ENCODE peak calls at places on chromosomes 5 and 9, in nine cellular contexts. V is AG04450, O is WTC11, S is neural progenitor cell, U is GM20000, A is astrocyte of the spinal cord, M is fibroblast of mammary gland, D is fibroblast of villous mesenchyme, I is brain microvascular endothelial cell. C is an unnamed sample.

GRCh38 chr9:30796806-30797205 is 1587.6 kb upstream of the ACO1 start:
- DNase-seq in U (no peak), S (no peak), M (no peak), V (no peak), A (peak), I (no peak), O (no peak), D (peak), C (no peak)

GRCh38 chr5:135221187-135221473 is 177.9 kb downstream of the MACROH2A1 start:
- DNase-seq in D (no peak), U (no peak), I (no peak), V (no peak), S (no peak), M (no peak), A (no peak), O (no peak), C (no peak)

GRCh38 chr5:116669261-116670049 is 94.8 kb upstream of the SEMA6A start:
- DNase-seq in M (no peak), U (no peak), I (no peak), O (no peak), A (no peak), V (no peak), S (no peak), D (no peak), C (no peak)

GRCh38 chr9:37925786-37926736 is 22.1 kb upstream of the SLC25A51 start:
- DNase-seq in S (no peak), A (no peak), U (no peak), O (no peak), V (no peak), I (no peak), M (peak), D (peak), C (no peak)

GRCh38 chr5:132687995-132688394 is 14.2 kb downstream of the IL4 start:
- DNase-seq in D (no peak), A (no peak), O (no peak), S (no peak), I (no peak), M (no peak), U (no peak), V (no peak), C (no peak)

GRCh38 chr5:115384587-115385375 is 88.3 kb upstream of the CCDC112 start:
- DNase-seq in S (no peak), D (no peak), M (no peak), O (no peak), I (no peak), U (no peak), V (no peak), A (no peak), C (no peak)

GRCh38 chr5:143110591-143110990 is 292.9 kb downstream of the NR3C1 start:
- DNase-seq in I (no peak), D (peak), A (no peak), O (no peak), U (no peak), S (no peak), M (peak), V (no peak), C (no peak)

GRCh38 chr9:93189369-93190132 is 5.6 kb downstream of the WNK2 start:
- DNase-seq in I (no peak), O (no peak), U (no peak), A (no peak), V (no peak), M (no peak), S (no peak), D (no peak), C (no peak)

GRCh38 chr9:133702798-133703570 is 35.2 kb downstream of the SARDH start:
- DNase-seq in V (no peak), A (no peak), M (no peak), S (no peak), O (peak), U (no peak), I (no peak), D (no peak), C (no peak)

GRCh38 chr9:36967997-36968396 is 66.1 kb downstream of the PAX5 start:
- DNase-seq in S (no peak), D (no peak), M (no peak), U (no peak), A (no peak), I (no peak), O (no peak), V (no peak), C (no peak)

GRCh38 chr9:137411670-137412380 is 11.1 kb downstream of the EXD3 start:
- DNase-seq in M (peak), S (no peak), U (peak), O (no peak), A (peak), V (peak), I (peak), D (peak), C (peak)

GRCh38 chr9:116404228-116404627 is 250.6 kb downstream of the PAPPA start:
- DNase-seq in D (no peak), S (no peak), V (no peak), A (no peak), I (no peak), M (no peak), U (no peak), O (no peak), C (no peak)

GRCh38 chr9:6877671-6878161 is 119.9 kb downstream of the KDM4C start:
- DNase-seq in A (peak), D (peak), U (no peak), O (no peak), S (no peak), V (peak), I (peak), M (peak), C (no peak)

GRCh38 chr9:126301985-126302603 is 24.5 kb upstream of the MVB12B start:
- DNase-seq in U (peak), A (peak), D (peak), S (peak), I (peak), O (peak), V (peak), M (peak), C (peak)

GRCh38 chr5:32769711-32770110 is 58.6 kb downstream of the NPR3 start:
- DNase-seq in S (no peak), A (no peak), M (no peak), I (no peak), U (no peak), D (no peak), O (no peak), V (no peak), C (no peak)

GRCh38 chr5:27191786-27192505 is 153.6 kb upstream of the CDH9 start:
- DNase-seq in A (peak), D (peak), U (no peak), I (peak), S (no peak), M (peak), O (no peak), V (no peak), C (no peak)

GRCh38 chr5:164059471-164059870 is 554.1 kb downstream of the MAT2B start:
- DNase-seq in I (no peak), M (no peak), S (no peak), D (no peak), O (no peak), U (no peak), V (no peak), A (no peak), C (no peak)

GRCh38 chr5:94545870-94546625 is 72.4 kb downstream of the KIAA0825 start:
- DNase-seq in D (no peak), O (no peak), U (no peak), A (peak), M (no peak), V (no peak), I (no peak), S (no peak), C (no peak)

GRCh38 chr5:135538261-135538660 is 2.5 kb upstream of the NEUROG1 start:
- DNase-seq in V (no peak), A (no peak), U (no peak), D (no peak), M (no peak), O (no peak), S (no peak), I (no peak), C (no peak)

GRCh38 chr9:120431268-120431667 is 148.7 kb downstream of the CDK5RAP2 start:
- DNase-seq in U (no peak), A (no peak), V (no peak), O (no peak), I (no peak), S (no peak), D (no peak), M (no peak), C (no peak)

GRCh38 chr9:93171261-93171660 is 12.7 kb upstream of the WNK2 start:
- DNase-seq in S (no peak), M (no peak), V (no peak), I (no peak), D (no peak), U (no peak), O (no peak), A (no peak), C (no peak)

DNA sequence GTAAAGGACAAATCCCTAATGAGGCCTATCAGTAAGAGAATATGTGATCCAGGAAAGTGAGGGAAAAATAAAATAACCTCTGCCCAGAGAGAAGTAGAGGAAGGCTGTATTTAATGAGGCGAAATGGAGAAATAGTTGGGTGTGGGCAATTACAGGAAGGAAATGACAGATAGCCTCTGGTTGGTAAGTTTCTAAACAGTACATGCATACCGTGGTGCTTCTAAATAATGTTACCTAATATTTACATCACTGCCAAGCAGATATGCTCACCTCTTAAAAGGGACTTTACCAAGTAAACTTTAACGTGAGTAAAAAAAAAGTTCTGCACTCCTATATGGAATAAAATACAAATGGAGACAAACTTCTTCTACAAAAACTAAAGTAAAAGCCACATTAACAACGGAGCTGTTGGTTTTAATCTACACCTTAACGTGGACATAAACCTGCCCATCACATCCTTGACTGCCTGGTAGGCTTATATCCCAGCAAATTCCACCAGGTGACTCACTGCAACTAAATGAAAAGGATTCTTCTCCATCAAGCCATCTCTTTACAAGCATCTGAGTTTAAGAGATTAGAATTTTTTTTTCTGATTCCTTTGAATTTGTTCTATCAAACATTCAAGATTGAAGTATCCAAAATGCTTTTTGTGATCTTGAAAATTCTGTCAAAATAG is 12.4 kb downstream of the NFIL3 start:
- DNase-seq in S (no peak), U (no peak), A (no peak), V (no peak), O (no peak), D (peak), M (no peak), I (no peak), C (no peak)
- TF ChIP-seq CTCF in S (no peak), U (no peak), A (no peak), V (no peak), O (no peak), D (no peak), M (no peak), I (no peak), C (no peak)

DNA sequence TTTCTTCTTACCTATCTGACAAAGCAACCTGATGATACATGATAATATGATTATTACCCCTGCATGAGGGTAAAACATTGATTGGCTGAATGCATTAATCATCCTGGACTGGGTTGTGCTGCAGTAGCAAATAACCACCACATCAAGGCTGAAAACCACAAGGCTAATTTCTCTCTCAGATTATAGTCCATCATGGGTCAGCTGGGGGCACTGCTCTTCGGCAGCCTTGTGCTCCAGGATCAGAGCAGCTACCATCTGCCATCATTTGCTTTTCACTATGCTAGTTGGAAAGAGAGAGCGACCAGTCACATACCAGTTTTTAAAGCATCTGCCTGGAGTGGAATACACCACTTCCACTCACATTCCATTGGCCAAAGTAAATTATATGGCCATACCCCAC is 383.5 kb downstream of the RASEF start:
- DNase-seq in U (no peak), D (no peak), O (no peak), M (no peak), I (no peak), V (no peak), A (no peak), S (no peak), C (no peak)
- TF ChIP-seq CTCF in U (no peak), D (no peak), O (no peak), M (no peak), I (no peak), V (no peak), A (no peak), S (no peak), C (no peak)

GRCh38 chr5:131263648-131264452 is at the start of gene CDC42SE2:
- DNase-seq in M (peak), O (peak), U (peak), D (peak), I (peak), A (peak), V (peak), S (peak), C (peak)
- TF ChIP-seq CTCF in M (no peak), O (no peak), U (no peak), D (no peak), I (no peak), A (peak), V (no peak), S (peak), C (no peak)

DNA sequence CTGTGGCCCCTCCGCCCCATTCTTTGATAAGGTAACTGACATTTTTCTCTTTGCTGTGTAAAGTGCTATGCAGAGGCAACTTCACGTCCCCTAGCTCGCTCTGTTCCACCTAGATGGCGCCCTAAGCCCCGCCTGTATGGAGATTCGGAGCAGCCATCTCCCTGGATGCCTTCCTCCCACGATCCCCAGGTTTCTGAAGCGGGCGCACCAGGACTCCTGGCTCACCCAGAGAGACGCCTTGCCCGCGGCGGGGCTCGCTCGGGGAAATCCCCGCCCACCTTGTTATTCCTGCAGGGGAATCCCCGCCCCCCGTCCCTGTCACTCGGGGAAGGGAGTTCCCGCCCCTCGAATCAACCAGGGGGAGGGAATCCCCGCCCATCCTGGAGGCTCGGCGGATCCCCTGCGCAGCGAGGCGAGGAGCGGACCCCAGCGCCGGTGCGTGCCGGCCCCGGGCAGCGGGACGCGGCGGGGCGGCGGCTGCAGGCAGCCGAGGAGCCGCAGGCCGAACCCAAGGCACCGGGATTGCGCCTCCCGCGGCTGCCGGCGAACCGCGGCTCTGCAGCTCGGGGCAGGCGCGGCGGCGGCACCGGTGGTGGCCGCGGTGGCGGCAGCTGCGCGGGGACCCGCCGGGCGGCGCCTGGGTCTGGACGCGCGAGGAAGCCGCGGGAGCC is at the start of gene PDZD2:
- DNase-seq in D (peak), I (peak), S (peak), M (peak), U (peak), A (peak), O (peak), V (peak), C (peak)
- TF ChIP-seq CTCF in D (peak), I (peak), S (peak), M (peak), U (peak), A (peak), O (no peak), V (peak), C (peak)